ENCODE peak calls at places on chromosomes 12 and 14, in ten cellular contexts. M, W, Q, Y, H, S, F, L, K and J are unnamed samples.

GRCh38 chr12:118061011-118061875 is at the start of gene WSB2:
- DNase-seq in L (peak; percentile 82), W (peak; percentile 74), H (peak; percentile 51), M (peak; percentile 76), Y (no peak), K (peak; percentile 86), F (peak; percentile 69), S (peak; percentile 85), Q (peak; percentile 43), J (no peak)

GRCh38 chr12:124786065-124786964 is 77.3 kb downstream of the SCARB1 start:
- DNase-seq in H (peak; percentile 89), Q (peak; percentile 90), Y (no peak), M (peak; percentile 93), W (peak; percentile 84), F (no peak), S (no peak), L (peak; percentile 94), K (peak; percentile 94), J (no peak)

GRCh38 chr12:51898937-51899336 is 8.4 kb upstream of the ACVRL1 start:
- DNase-seq in F (no peak), S (no peak), Q (no peak), L (no peak), W (no peak), H (peak; percentile 83), M (no peak), K (no peak), Y (no peak), J (peak; percentile 35)

GRCh38 chr12:120760349-120761245 is 35.0 kb downstream of the ACADS start:
- DNase-seq in K (no peak), H (no peak), Q (no peak), S (no peak), Y (no peak), W (no peak), M (no peak), L (no peak), F (no peak), J (no peak)

GRCh38 chr14:40188006-40188405 is 755.8 kb upstream of the FBXO33 start:
- DNase-seq in W (no peak), H (no peak), F (no peak), L (no peak), S (no peak), Y (no peak), Q (no peak), K (no peak), M (no peak), J (no peak)

GRCh38 chr12:64900540-64900939 is 76.1 kb downstream of the TBC1D30 start:
- DNase-seq in Q (no peak), W (no peak), L (peak; percentile 48), Y (no peak), H (peak; percentile 62), S (no peak), M (no peak), K (no peak), F (no peak), J (no peak)

GRCh38 chr12:78115889-78116288 is 285.2 kb downstream of the NAV3 start:
- DNase-seq in F (no peak), L (no peak), K (no peak), Q (no peak), M (no peak), S (no peak), W (no peak), H (peak; percentile 34), Y (no peak), J (no peak)

GRCh38 chr14:32078794-32079663 is 1.9 kb downstream of the ARHGAP5 start:
- DNase-seq in M (no peak), K (no peak), S (peak; percentile 63), H (no peak), W (no peak), Y (no peak), L (peak; percentile 52), F (no peak), Q (peak; percentile 21), J (no peak)